ENCODE peak calls at places on chromosomes 11 and 22, in four cellular contexts. C, P, T and I are unnamed samples.

GRCh38 chr11:68950268-68950667 is 30.5 kb downstream of the MRGPRD start:
- DNase-seq in P (no peak), C (no peak), T (no peak), I (no peak)

GRCh38 chr11:71145368-71145767 is 107.0 kb downstream of the SHANK2 start:
- DNase-seq in P (no peak), T (no peak), C (no peak), I (no peak)

GRCh38 chr11:95692526-95693270 is 96.9 kb downstream of the FAM76B start:
- DNase-seq in T (no peak), P (no peak), C (no peak), I (no peak)

GRCh38 chr11:27395556-27396258 is 32.7 kb upstream of the CCDC34 start:
- DNase-seq in P (no peak), C (no peak), T (no peak), I (no peak)

GRCh38 chr22:38950527-38951111 is 6.8 kb upstream of the APOBEC3A start:
- DNase-seq in C (no peak), P (no peak), T (no peak), I (no peak)

GRCh38 chr11:116427337-116427902 is 345.4 kb downstream of the BUD13 start:
- DNase-seq in T (no peak), P (no peak), C (no peak), I (no peak)

GRCh38 chr11:87185228-87185627 is 147.5 kb downstream of the TMEM135 start:
- DNase-seq in C (no peak), T (no peak), P (no peak), I (no peak)

GRCh38 chr11:11318961-11319360 is 34.1 kb downstream of the CSNK2A3 start:
- DNase-seq in C (no peak), P (no peak), T (no peak), I (no peak)

GRCh38 chr11:61961570-61962212 is 5.7 kb downstream of the FTH1 start:
- DNase-seq in C (peak), P (peak), T (no peak), I (no peak)

GRCh38 chr22:18110194-18110943 is at the start of gene TUBA8:
- DNase-seq in T (no peak), P (peak), C (no peak), I (peak)

GRCh38 chr11:72813740-72814138 is 472 bp upstream of the ATG16L2 start:
- DNase-seq in C (peak), P (peak), T (peak), I (no peak)

GRCh38 chr11:74677131-74677530 is 54.1 kb downstream of the CHRDL2 start:
- DNase-seq in P (no peak), C (no peak), T (no peak), I (no peak)

GRCh38 chr11:6505577-6506240 is 8.6 kb downstream of the DNHD1 start:
- DNase-seq in T (no peak), C (peak), P (no peak), I (no peak)

GRCh38 chr22:42754658-42755057 is 34.0 kb upstream of the A4GALT start:
- DNase-seq in C (no peak), T (no peak), P (no peak), I (no peak)

GRCh38 chr22:25754527-25755202 is 12.7 kb downstream of the MYO18B start:
- DNase-seq in C (no peak), T (no peak), P (no peak), I (peak)

GRCh38 chr11:67445515-67445914 is 2.2 kb upstream of the CORO1B start:
- DNase-seq in T (no peak), C (no peak), P (no peak), I (no peak)

GRCh38 chr22:19886605-19887250 is 32.1 kb upstream of the GNB1L start:
- DNase-seq in T (no peak), C (peak), P (no peak), I (no peak)

GRCh38 chr11:70668204-70669202 is 270.2 kb downstream of the CTTN start:
- DNase-seq in P (no peak), C (no peak), T (no peak), I (no peak)

GRCh38 chr11:25758145-25758661 is 573.7 kb upstream of the ANO3 start:
- DNase-seq in C (no peak), T (no peak), P (no peak), I (no peak)

GRCh38 chr22:45503816-45504702 is 1.4 kb downstream of the FBLN1 start:
- DNase-seq in C (no peak), T (no peak), P (no peak), I (no peak)

GRCh38 chr11:59761985-59762384 is 6.8 kb downstream of the STX3 start:
- DNase-seq in T (no peak), C (no peak), P (no peak), I (no peak)

GRCh38 chr22:44918925-44919392 is 90.8 kb downstream of the PHF21B start:
- DNase-seq in T (no peak), C (no peak), P (no peak), I (no peak)

GRCh38 chr22:44033689-44034088 is 9.6 kb downstream of the PARVB start:
- DNase-seq in P (no peak), T (no peak), C (no peak), I (no peak)

GRCh38 chr11:61065955-61066638 is 36.2 kb upstream of the CD5 start:
- DNase-seq in P (no peak), T (no peak), C (no peak), I (no peak)